ENCODE peak calls at places on chromosome 6, in nine cellular contexts. M is naive thymus-derived CD4-positive, alpha-beta T cell; T is GM23338; H is esophagus squamous epithelium; J is fibroblast of lung; W is A549; I is psoas muscle; B is neuronal stem cell; R is CD8-positive, alpha-beta memory T cell. D is an unnamed sample. For H3K4me1, the result is how much of the 10 kb centered on the place peaks cover.

GRCh38 chr6:71190809-71191208 is 97.8 kb upstream of the OGFRL1 start:
- DNase-seq in R (no peak), J (no peak), W (no peak), B (no peak), M (no peak), T (peak), H (no peak), I (no peak), D (no peak)

GRCh38 chr6:138454976-138455706 is 44.2 kb downstream of the NHSL1 start:
- DNase-seq in B (no peak), I (no peak), T (no peak), H (no peak), J (peak), R (peak), M (peak), W (peak), D (peak)

GRCh38 chr6:134178230-134179044 is 126.0 kb upstream of the SLC2A12 start:
- DNase-seq in H (peak), M (peak), R (peak), B (peak), W (peak), J (peak), T (peak), I (peak), D (peak)

GRCh38 chr6:332671-333070 is 40.4 kb downstream of the DUSP22 start:
- DNase-seq in W (no peak), H (no peak), T (no peak), M (no peak), B (no peak), J (peak), I (no peak), R (no peak), D (no peak)

GRCh38 chr6:134764741-134765140 is 185.2 kb downstream of the ALDH8A1 start:
- DNase-seq in J (no peak), H (no peak), T (no peak), W (no peak), I (no peak), B (no peak), R (no peak), M (no peak), D (no peak)

GRCh38 chr6:20211037-20211940 is 980 bp downstream of the MBOAT1 start:
- DNase-seq in T (peak), W (no peak), M (no peak), I (no peak), J (peak), B (no peak), H (no peak), R (no peak), D (peak)

GRCh38 chr6:134454794-134455193 is 136.9 kb upstream of the SGK1 start:
- DNase-seq in H (no peak), I (no peak), M (no peak), J (peak), B (no peak), R (no peak), W (no peak), T (no peak), D (no peak)

GRCh38 chr6:92109256-92109655 is 1310.1 kb downstream of the EPHA7 start:
- DNase-seq in R (no peak), M (no peak), H (no peak), J (no peak), I (no peak), T (no peak), B (no peak), W (no peak), D (no peak)

GRCh38 chr6:79895382-79896100 is 51.8 kb downstream of the ELOVL4 start:
- DNase-seq in I (no peak), H (no peak), J (peak), T (no peak), R (no peak), B (no peak), M (no peak), W (no peak), D (peak)

GRCh38 chr6:34148864-34149810 is 3.2 kb upstream of the GRM4 start:
- DNase-seq in W (no peak), M (no peak), R (no peak), B (no peak), T (no peak), J (no peak), I (no peak), H (no peak), D (no peak)

DNA sequence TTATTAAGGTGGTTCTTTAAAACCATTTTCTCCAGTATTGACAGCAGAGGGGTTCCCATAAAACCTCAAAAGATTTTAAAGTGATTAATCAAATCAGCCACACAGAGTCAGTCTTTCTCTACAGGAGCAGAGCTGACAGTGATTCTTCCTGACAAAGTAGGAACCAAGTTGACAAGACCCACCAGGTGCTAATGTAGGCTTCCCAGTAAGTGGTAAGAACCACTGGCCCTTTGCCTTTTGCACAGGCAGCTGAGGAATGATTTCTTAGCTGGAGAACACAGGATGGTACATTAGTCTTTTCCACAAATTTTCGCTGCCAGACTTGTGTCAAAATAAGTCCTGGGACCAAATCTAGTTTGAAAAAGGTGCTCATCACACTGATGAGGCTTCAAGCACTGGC is 95.8 kb downstream of the ARMC2 start:
- DNase-seq in M (no peak), I (no peak), R (no peak), J (peak), W (no peak), T (no peak), B (no peak), H (no peak), D (no peak)
- H3K4me1 ChIP-seq in M (under half), I (half or more), R (under half), J (under half), W (under half), T (under half), B (under half), H (under half), D (under half)

GRCh38 chr6:15401769-15402250 is 155.9 kb downstream of the JARID2 start:
- DNase-seq in T (no peak), J (no peak), B (no peak), R (no peak), I (no peak), M (no peak), W (no peak), H (no peak), D (no peak)
- H3K4me1 ChIP-seq in T (half or more), J (under half), B (under half), R (half or more), I (half or more), M (under half), W (under half), H (under half), D (under half)

GRCh38 chr6:73879466-73879865 is 183.5 kb downstream of the CD109 start:
- DNase-seq in J (no peak), H (no peak), R (no peak), B (no peak), W (no peak), M (no peak), T (no peak), I (no peak), D (no peak)
- H3K4me1 ChIP-seq in J (under half), H (under half), R (under half), B (under half), W (under half), M (under half), T (under half), I (under half), D (under half)

DNA sequence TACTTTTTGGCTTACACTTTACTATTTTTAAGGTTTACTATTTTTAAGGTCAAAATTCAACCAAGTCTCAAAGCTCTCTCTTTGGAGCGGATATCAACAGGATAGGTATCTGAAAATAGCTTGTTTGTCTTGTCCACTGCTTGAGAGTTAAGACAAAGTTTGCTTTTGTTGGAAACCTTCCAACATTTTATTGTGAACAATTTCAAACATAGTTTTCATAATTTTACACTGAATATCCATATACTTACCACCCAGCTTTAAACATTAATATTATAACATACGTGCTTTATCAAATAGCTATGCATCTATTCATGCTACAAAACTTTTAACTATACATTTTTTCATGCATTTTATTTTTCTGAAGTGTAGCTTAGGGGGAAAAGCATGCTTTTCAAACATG is 109.9 kb downstream of the FYN start:
- DNase-seq in H (no peak), I (no peak), R (no peak), M (no peak), J (peak), B (no peak), W (no peak), T (no peak), D (no peak)
- H3K4me1 ChIP-seq in H (under half), I (under half), R (half or more), M (half or more), J (under half), B (under half), W (under half), T (under half), D (under half)

GRCh38 chr6:156842598-156843250 is 65.5 kb downstream of the ARID1B start:
- DNase-seq in W (no peak), M (no peak), I (no peak), R (no peak), B (no peak), H (no peak), J (no peak), T (no peak), D (no peak)
- H3K4me1 ChIP-seq in W (under half), M (under half), I (half or more), R (under half), B (under half), H (under half), J (under half), T (half or more), D (under half)

GRCh38 chr6:15409301-15410125 is 163.6 kb downstream of the JARID2 start:
- DNase-seq in T (no peak), M (no peak), W (no peak), I (no peak), R (no peak), H (no peak), B (no peak), J (no peak), D (no peak)

GRCh38 chr6:15410752-15411151 is 164.9 kb downstream of the JARID2 start:
- DNase-seq in B (no peak), J (no peak), M (no peak), W (no peak), R (no peak), I (no peak), H (no peak), T (no peak), D (no peak)

GRCh38 chr6:15408008-15408407 is 162.1 kb downstream of the JARID2 start:
- DNase-seq in H (no peak), W (no peak), R (no peak), T (no peak), J (no peak), B (no peak), M (no peak), I (no peak), D (no peak)

GRCh38 chr6:15410126-15410391 is 164.2 kb downstream of the JARID2 start:
- DNase-seq in J (no peak), R (no peak), M (no peak), W (no peak), H (no peak), I (no peak), B (no peak), T (no peak), D (no peak)

DNA sequence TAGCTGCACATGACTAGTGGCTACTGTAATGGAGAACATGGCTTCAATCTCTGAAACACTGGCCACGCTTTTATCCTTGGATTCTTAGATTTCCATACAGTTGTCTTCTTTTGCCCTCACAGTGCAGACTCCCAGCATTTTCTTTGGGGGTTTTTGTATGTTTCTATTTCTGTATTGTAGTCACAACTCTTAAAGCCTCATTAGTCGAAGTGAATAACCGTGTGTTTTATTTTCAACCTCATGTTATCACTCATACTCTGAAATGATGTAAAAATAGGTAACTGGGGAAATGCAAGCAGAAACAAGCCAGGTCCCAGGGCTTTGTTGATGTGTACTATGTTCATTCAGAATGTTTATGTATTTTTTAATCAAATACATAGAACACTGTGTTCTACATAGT is 162.9 kb downstream of the JARID2 start:
- DNase-seq in T (no peak), I (no peak), B (no peak), W (no peak), J (no peak), R (no peak), M (no peak), H (no peak), D (no peak)
- H3K4me1 ChIP-seq in T (half or more), I (half or more), B (under half), W (under half), J (under half), R (half or more), M (under half), H (under half), D (under half)

DNA sequence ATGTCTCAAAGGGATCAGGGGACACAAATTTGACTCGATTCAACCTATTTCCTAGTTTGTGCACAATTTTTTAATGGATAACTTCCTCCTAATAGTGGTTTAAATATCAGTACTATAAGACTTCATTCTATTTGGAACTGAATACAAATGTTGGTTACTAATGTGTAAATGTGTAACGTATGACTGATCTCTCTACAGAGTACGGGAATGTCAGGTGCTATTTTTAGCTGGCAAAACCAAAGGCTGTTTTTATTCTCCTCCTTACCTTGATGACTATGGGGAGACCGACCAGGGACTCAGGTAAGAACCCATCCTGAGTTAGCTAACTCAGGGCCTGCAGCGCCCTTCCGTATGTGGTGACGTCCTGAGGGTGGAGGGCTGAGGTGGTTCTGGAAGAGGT is 33.0 kb downstream of the PRPH2 start:
- DNase-seq in M (no peak), T (no peak), J (no peak), B (no peak), W (no peak), I (no peak), R (no peak), H (no peak), D (no peak)
- H3K4me1 ChIP-seq in M (under half), T (under half), J (under half), B (under half), W (under half), I (under half), R (under half), H (under half), D (under half)

GRCh38 chr6:157763894-157764345 is 59.1 kb upstream of the SNX9 start:
- DNase-seq in J (no peak), M (no peak), W (no peak), B (no peak), I (no peak), R (no peak), H (no peak), T (no peak), D (no peak)
- H3K4me1 ChIP-seq in J (under half), M (half or more), W (under half), B (under half), I (under half), R (half or more), H (under half), T (under half), D (under half)

DNA sequence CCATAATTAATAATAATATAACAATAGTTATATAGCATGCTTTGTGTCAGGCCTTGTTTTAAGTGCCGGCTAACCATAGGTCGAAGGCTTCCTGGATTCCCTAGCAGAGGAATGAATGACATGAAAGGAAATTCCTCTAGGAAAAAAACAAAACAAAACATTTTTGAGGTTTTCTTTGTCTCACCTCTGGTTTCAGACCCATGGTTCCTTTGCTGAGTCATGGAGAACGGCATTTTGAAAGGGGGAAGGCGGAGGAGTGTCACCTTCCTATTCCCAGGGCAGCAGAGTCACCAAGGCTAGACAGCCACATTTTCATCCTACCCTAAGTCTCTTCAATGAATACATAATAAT is 25.3 kb upstream of the CCND3 start:
- DNase-seq in R (no peak), W (peak), T (peak), B (peak), H (no peak), I (no peak), M (no peak), J (peak), D (peak)
- H3K4me1 ChIP-seq in R (half or more), W (half or more), T (under half), B (under half), H (under half), I (under half), M (under half), J (under half), D (under half)

GRCh38 chr6:28653876-28654275 is 128.2 kb downstream of the GPX5 start:
- DNase-seq in H (no peak), B (no peak), R (no peak), M (no peak), W (no peak), I (no peak), T (no peak), J (no peak), D (peak)
- H3K4me1 ChIP-seq in H (under half), B (under half), R (under half), M (under half), W (under half), I (under half), T (under half), J (under half), D (under half)